ENCODE peak calls at places on chromosomes 4 and X, in seven cellular contexts. One of them, this sample, is unnamed.

GRCh38 chrX:340121-340520 is 21.5 kb upstream of the GTPBP6 start:
- DNase-seq in aorta: no peak
- DNase-seq in AG09309: no peak
- DNase-seq in brain microvascular endothelial cell: no peak
- DNase-seq in fibroblast of the aortic adventitia: no peak
- DNase-seq in adipocyte: no peak
- DNase-seq in GM23338: no peak
- DNase-seq in this sample: no peak

GRCh38 chr4:8730159-8730558 is 137.6 kb downstream of the CPZ start:
- DNase-seq in GM23338: no peak
- DNase-seq in fibroblast of the aortic adventitia: no peak
- DNase-seq in brain microvascular endothelial cell: no peak
- DNase-seq in AG09309: no peak
- DNase-seq in adipocyte: no peak
- DNase-seq in aorta: no peak
- DNase-seq in this sample: no peak

GRCh38 chrX:10482708-10483107 is 137.7 kb downstream of the MID1 start:
- DNase-seq in AG09309: no peak
- DNase-seq in brain microvascular endothelial cell: no peak
- DNase-seq in GM23338: no peak
- DNase-seq in aorta: no peak
- DNase-seq in adipocyte: no peak
- DNase-seq in fibroblast of the aortic adventitia: no peak
- DNase-seq in this sample: no peak

GRCh38 chrX:71586929-71587328 is 8.7 kb downstream of the GCNA start:
- DNase-seq in AG09309: no peak
- DNase-seq in fibroblast of the aortic adventitia: no peak
- DNase-seq in GM23338: no peak
- DNase-seq in adipocyte: no peak
- DNase-seq in brain microvascular endothelial cell: no peak
- DNase-seq in aorta: no peak
- DNase-seq in this sample: no peak

GRCh38 chr4:156378053-156378665 is 424.5 kb upstream of the CTSO start:
- DNase-seq in aorta: no peak
- DNase-seq in GM23338: peak
- DNase-seq in brain microvascular endothelial cell: peak
- DNase-seq in fibroblast of the aortic adventitia: peak
- DNase-seq in adipocyte: peak
- DNase-seq in AG09309: no peak
- DNase-seq in this sample: peak

GRCh38 chrX:17442898-17443297 is 67.9 kb downstream of the NHS start:
- DNase-seq in brain microvascular endothelial cell: peak
- DNase-seq in fibroblast of the aortic adventitia: no peak
- DNase-seq in aorta: no peak
- DNase-seq in AG09309: no peak
- DNase-seq in GM23338: no peak
- DNase-seq in adipocyte: no peak
- DNase-seq in this sample: no peak

GRCh38 chrX:46627700-46628405 is 54.3 kb downstream of the CHST7 start:
- DNase-seq in adipocyte: no peak
- DNase-seq in aorta: no peak
- DNase-seq in fibroblast of the aortic adventitia: no peak
- DNase-seq in brain microvascular endothelial cell: no peak
- DNase-seq in GM23338: no peak
- DNase-seq in AG09309: no peak
- DNase-seq in this sample: no peak

GRCh38 chr4:137819964-137820383 is 287.7 kb upstream of the PCDH18 start:
- DNase-seq in GM23338: peak
- DNase-seq in AG09309: peak
- DNase-seq in fibroblast of the aortic adventitia: peak
- DNase-seq in aorta: no peak
- DNase-seq in brain microvascular endothelial cell: peak
- DNase-seq in adipocyte: peak
- DNase-seq in this sample: peak

GRCh38 chr4:158129649-158130048 is 43.2 kb downstream of the GASK1B start:
- DNase-seq in brain microvascular endothelial cell: no peak
- DNase-seq in adipocyte: no peak
- DNase-seq in AG09309: no peak
- DNase-seq in aorta: no peak
- DNase-seq in GM23338: no peak
- DNase-seq in fibroblast of the aortic adventitia: peak
- DNase-seq in this sample: no peak

GRCh38 chrX:54085666-54086065 is 41.4 kb upstream of the PHF8 start:
- DNase-seq in fibroblast of the aortic adventitia: no peak
- DNase-seq in adipocyte: no peak
- DNase-seq in AG09309: no peak
- DNase-seq in aorta: no peak
- DNase-seq in brain microvascular endothelial cell: no peak
- DNase-seq in GM23338: no peak
- DNase-seq in this sample: no peak

GRCh38 chrX:122092978-122093377 is 1045.6 kb downstream of the GLUD2 start:
- DNase-seq in adipocyte: no peak
- DNase-seq in fibroblast of the aortic adventitia: no peak
- DNase-seq in brain microvascular endothelial cell: no peak
- DNase-seq in aorta: no peak
- DNase-seq in AG09309: no peak
- DNase-seq in GM23338: no peak
- DNase-seq in this sample: no peak

GRCh38 chrX:97854071-97854470 is 970.4 kb downstream of the RPA4 start:
- DNase-seq in brain microvascular endothelial cell: no peak
- DNase-seq in GM23338: no peak
- DNase-seq in AG09309: no peak
- DNase-seq in aorta: no peak
- DNase-seq in adipocyte: no peak
- DNase-seq in fibroblast of the aortic adventitia: no peak
- DNase-seq in this sample: no peak

DNA sequence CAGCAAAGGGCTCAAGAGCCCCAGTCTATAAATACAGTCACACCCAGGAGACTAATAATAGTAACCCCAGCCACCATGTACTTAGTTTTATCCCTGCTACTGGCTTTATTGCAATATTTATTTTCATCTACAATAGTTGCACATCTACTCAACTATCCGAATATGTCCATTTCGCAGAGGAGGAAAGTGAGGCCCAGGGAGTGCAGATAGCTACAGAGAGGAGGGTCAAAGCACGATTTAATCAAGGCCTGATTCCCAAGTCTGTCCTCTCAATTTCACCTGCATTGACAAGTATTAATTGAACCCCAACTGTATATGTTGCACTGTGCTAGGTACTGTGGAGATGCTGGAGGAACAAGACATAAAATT is 4.0 kb upstream of the PLP2 start:
- DNase-seq in fibroblast of the aortic adventitia: no peak
- DNase-seq in brain microvascular endothelial cell: no peak
- DNase-seq in aorta: no peak
- DNase-seq in GM23338: no peak
- DNase-seq in AG09309: no peak
- DNase-seq in adipocyte: no peak
- DNase-seq in this sample: no peak
- H3K4me3 ChIP-seq in fibroblast of the aortic adventitia: peak
- H3K4me3 ChIP-seq in brain microvascular endothelial cell: peak
- H3K4me3 ChIP-seq in aorta: peak
- H3K4me3 ChIP-seq in GM23338: peak
- H3K4me3 ChIP-seq in AG09309: peak
- H3K4me3 ChIP-seq in adipocyte: peak
- H3K4me3 ChIP-seq in this sample: peak

DNA sequence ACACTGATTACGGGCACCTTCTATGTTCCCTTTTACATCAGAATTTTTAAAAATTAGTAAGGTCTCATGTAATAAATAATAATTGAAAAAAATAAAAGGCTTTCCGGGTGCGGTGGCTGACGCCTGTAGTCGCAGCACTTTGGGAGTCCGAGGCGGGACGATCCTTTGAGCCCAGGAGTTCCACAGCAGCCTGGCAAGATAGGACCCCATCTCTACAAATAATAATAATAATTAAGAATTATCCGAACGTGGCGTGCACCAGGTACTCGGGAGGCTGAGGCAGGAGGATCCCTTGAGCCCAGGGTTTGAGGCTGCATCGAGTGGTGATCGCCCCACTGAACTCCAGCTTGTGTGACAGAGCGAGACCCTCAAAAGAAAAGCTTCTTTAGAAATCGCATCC is 771 bp upstream of the LAMTOR3 start:
- DNase-seq in adipocyte: no peak
- DNase-seq in GM23338: no peak
- DNase-seq in AG09309: no peak
- DNase-seq in fibroblast of the aortic adventitia: no peak
- DNase-seq in aorta: no peak
- DNase-seq in brain microvascular endothelial cell: no peak
- DNase-seq in this sample: no peak
- H3K4me3 ChIP-seq in adipocyte: peak
- H3K4me3 ChIP-seq in GM23338: peak
- H3K4me3 ChIP-seq in AG09309: no peak
- H3K4me3 ChIP-seq in fibroblast of the aortic adventitia: peak
- H3K4me3 ChIP-seq in aorta: no peak
- H3K4me3 ChIP-seq in brain microvascular endothelial cell: peak
- H3K4me3 ChIP-seq in this sample: peak

DNA sequence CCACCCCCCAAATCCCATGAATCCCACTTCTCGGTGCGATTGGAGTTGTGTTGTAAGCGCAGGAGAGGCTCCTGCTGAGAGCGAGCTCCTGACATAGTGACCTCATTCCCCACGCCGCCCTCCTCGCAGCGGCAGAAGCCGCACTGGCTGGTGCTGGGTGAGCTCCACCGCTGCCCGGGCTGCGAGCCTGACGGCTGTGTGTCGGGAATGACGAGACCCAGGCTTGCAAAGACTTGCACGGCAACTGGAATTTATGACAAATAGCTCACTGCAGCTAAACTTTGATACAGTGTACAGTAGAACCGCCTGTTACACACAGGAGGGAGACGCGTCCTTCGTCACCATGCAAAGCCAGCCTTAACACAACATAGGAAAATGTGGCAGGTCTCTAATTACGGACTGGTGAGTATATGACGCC is 82.4 kb downstream of the STOX2 start:
- DNase-seq in AG09309: peak
- DNase-seq in brain microvascular endothelial cell: peak
- DNase-seq in adipocyte: no peak
- DNase-seq in aorta: peak
- DNase-seq in fibroblast of the aortic adventitia: peak
- DNase-seq in GM23338: peak
- DNase-seq in this sample: peak
- H3K4me3 ChIP-seq in AG09309: peak
- H3K4me3 ChIP-seq in brain microvascular endothelial cell: peak
- H3K4me3 ChIP-seq in adipocyte: peak
- H3K4me3 ChIP-seq in aorta: no peak
- H3K4me3 ChIP-seq in fibroblast of the aortic adventitia: peak
- H3K4me3 ChIP-seq in GM23338: no peak
- H3K4me3 ChIP-seq in this sample: peak

DNA sequence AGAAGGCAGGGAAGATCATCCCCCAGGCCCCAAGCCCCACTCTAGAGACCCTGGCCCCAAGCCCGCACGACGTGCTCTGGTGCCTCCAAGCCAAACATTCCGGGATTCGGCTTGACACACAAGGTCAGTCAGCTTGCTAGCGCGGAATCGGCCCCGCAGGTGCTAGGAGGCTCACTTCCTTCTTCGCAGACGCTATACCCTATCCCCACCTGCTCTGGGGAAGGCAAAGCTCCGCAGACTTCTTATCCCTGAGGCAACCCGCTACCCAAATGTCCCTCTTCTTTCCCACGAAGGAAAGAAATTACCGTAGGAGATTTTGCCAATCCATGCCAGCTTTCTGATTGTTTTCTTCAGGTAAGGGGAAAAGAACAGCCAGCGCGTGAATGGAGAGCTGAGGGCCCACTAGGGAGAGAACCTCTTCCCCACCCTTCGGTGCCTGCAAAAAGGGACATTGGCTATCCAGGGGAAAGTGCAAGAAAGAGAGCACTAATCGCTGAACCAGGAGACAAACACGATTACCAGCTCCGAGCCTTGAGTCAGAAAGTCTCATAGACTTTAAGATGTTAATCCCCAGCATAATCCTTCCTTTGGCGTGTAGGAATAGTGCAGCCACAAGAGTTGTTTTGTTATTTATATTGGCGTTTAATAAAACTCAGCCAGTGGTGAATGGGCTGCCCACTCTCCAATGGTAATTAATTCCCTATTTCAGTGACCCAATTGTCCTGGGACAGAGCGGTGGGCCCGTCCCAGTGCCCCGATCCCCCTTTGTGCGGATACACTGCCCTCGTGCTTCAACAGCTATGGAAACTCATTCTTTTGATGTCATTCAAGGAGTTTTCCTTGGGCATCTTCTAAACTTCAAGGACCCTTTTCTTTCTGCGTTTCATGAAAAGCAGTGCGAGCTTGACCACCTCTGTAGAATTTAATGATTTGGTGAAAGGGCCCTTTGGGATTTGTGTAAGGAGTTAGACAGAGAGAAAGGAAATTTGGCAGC is 5.4 kb upstream of the NEUROG2 start:
- DNase-seq in GM23338: peak
- DNase-seq in AG09309: no peak
- DNase-seq in fibroblast of the aortic adventitia: no peak
- DNase-seq in brain microvascular endothelial cell: no peak
- DNase-seq in aorta: no peak
- DNase-seq in adipocyte: no peak
- DNase-seq in this sample: peak
- H3K4me3 ChIP-seq in GM23338: peak
- H3K4me3 ChIP-seq in AG09309: no peak
- H3K4me3 ChIP-seq in fibroblast of the aortic adventitia: no peak
- H3K4me3 ChIP-seq in brain microvascular endothelial cell: no peak
- H3K4me3 ChIP-seq in aorta: no peak
- H3K4me3 ChIP-seq in adipocyte: no peak
- H3K4me3 ChIP-seq in this sample: peak

DNA sequence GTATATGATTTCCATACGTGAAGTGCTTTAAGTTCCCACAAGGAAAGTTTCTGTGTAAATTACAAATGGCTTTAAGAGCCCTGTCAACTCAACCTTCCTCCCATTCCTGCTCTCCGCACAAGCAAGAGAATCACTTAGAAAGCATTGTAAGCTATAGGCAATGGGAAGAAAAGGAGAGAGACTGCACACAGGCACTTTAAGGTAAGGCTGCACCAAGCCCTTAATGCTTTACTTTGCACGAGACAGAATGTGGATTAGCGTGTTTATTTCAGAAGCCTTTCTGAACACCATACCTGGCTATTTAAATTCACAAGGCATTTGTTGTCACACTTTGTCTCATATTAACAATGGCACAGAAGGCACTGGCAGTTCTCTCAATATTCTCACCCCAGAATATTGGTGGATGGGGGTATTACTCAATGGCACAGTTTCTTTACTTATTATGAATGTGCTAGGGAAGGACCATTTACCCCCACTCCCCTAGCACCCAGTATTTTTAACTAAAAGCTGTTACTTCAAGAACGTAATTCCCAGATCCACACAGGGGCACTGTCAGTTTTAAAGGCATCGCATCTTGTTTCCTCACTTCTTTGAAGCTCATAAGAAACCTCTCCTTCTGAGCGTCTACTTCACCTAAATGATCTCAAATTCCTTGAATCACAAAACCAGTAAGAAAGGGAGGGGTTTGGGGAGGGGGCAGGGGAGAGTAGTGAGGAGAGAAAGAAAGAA is 150.0 kb downstream of the MAML3 start:
- DNase-seq in brain microvascular endothelial cell: no peak
- DNase-seq in fibroblast of the aortic adventitia: no peak
- DNase-seq in AG09309: no peak
- DNase-seq in adipocyte: no peak
- DNase-seq in GM23338: no peak
- DNase-seq in aorta: no peak
- DNase-seq in this sample: no peak
- H3K4me3 ChIP-seq in brain microvascular endothelial cell: peak
- H3K4me3 ChIP-seq in fibroblast of the aortic adventitia: peak
- H3K4me3 ChIP-seq in AG09309: peak
- H3K4me3 ChIP-seq in adipocyte: peak
- H3K4me3 ChIP-seq in GM23338: peak
- H3K4me3 ChIP-seq in aorta: peak
- H3K4me3 ChIP-seq in this sample: peak